ENCODE peak calls at places on chromosomes 7 and 10, in four cellular contexts. One of them, this sample, is unnamed.

GRCh38 chr10:69960606-69961167 is 92.0 kb upstream of the MACROH2A2 start:
- DNase-seq in fibroblast of lung: no peak
- DNase-seq in tibial artery: no peak
- DNase-seq in left ventricle myocardium inferior: no peak
- DNase-seq in this sample: no peak

GRCh38 chr10:36538945-36539586 is 586.3 kb upstream of the ANKRD30A start:
- DNase-seq in fibroblast of lung: peak; percentile 28
- DNase-seq in tibial artery: no peak
- DNase-seq in left ventricle myocardium inferior: no peak
- DNase-seq in this sample: peak; percentile 38

GRCh38 chr7:155825346-155825745 is 13.1 kb upstream of the SHH start:
- DNase-seq in fibroblast of lung: no peak
- DNase-seq in tibial artery: no peak
- DNase-seq in left ventricle myocardium inferior: no peak
- DNase-seq in this sample: no peak

GRCh38 chr7:34728156-34728555 is 70.1 kb downstream of the NPSR1 start:
- DNase-seq in fibroblast of lung: no peak
- DNase-seq in tibial artery: no peak
- DNase-seq in left ventricle myocardium inferior: no peak
- DNase-seq in this sample: no peak

GRCh38 chr10:110456046-110456445 is 41.7 kb upstream of the DUSP5 start:
- DNase-seq in fibroblast of lung: no peak
- DNase-seq in tibial artery: no peak
- DNase-seq in left ventricle myocardium inferior: no peak
- DNase-seq in this sample: no peak

GRCh38 chr7:116284390-116284789 is 74.1 kb downstream of the TES start:
- DNase-seq in fibroblast of lung: peak; percentile 28
- DNase-seq in tibial artery: no peak
- DNase-seq in left ventricle myocardium inferior: no peak
- DNase-seq in this sample: no peak

GRCh38 chr10:123996302-123996701 is 97.1 kb downstream of the CHST15 start:
- DNase-seq in fibroblast of lung: no peak
- DNase-seq in tibial artery: no peak
- DNase-seq in left ventricle myocardium inferior: no peak
- DNase-seq in this sample: no peak

GRCh38 chr7:153675141-153675540 is 377.1 kb upstream of the DPP6 start:
- DNase-seq in fibroblast of lung: no peak
- DNase-seq in tibial artery: no peak
- DNase-seq in left ventricle myocardium inferior: no peak
- DNase-seq in this sample: no peak

GRCh38 chr10:76248781-76249180 is 817.4 kb downstream of the LRMDA start:
- DNase-seq in fibroblast of lung: peak; percentile 34
- DNase-seq in tibial artery: no peak
- DNase-seq in left ventricle myocardium inferior: no peak
- DNase-seq in this sample: no peak

GRCh38 chr10:44125879-44126675 is 258.8 kb downstream of the CXCL12 start:
- DNase-seq in fibroblast of lung: peak; percentile 66
- DNase-seq in tibial artery: peak; percentile 34
- DNase-seq in left ventricle myocardium inferior: no peak
- DNase-seq in this sample: no peak

GRCh38 chr10:126073606-126074005 is 177.2 kb downstream of the FANK1 start:
- DNase-seq in fibroblast of lung: peak; percentile 65
- DNase-seq in tibial artery: no peak
- DNase-seq in left ventricle myocardium inferior: no peak
- DNase-seq in this sample: no peak

GRCh38 chr10:60394444-60394843 is 4.8 kb upstream of the ANK3 start:
- DNase-seq in fibroblast of lung: no peak
- DNase-seq in tibial artery: no peak
- DNase-seq in left ventricle myocardium inferior: no peak
- DNase-seq in this sample: no peak

GRCh38 chr7:112462236-112462635 is 12.0 kb downstream of the IFRD1 start:
- DNase-seq in fibroblast of lung: peak; percentile 88
- DNase-seq in tibial artery: peak; percentile 38
- DNase-seq in left ventricle myocardium inferior: no peak
- DNase-seq in this sample: no peak

GRCh38 chr10:69855346-69856163 is 53.8 kb downstream of the COL13A1 start:
- DNase-seq in fibroblast of lung: no peak
- DNase-seq in tibial artery: no peak
- DNase-seq in left ventricle myocardium inferior: no peak
- DNase-seq in this sample: no peak

GRCh38 chr10:131587976-131588680 is 276.6 kb upstream of the TCERG1L start:
- DNase-seq in fibroblast of lung: no peak
- DNase-seq in tibial artery: no peak
- DNase-seq in left ventricle myocardium inferior: no peak
- DNase-seq in this sample: no peak

GRCh38 chr10:112223725-112224124 is 40.2 kb upstream of the GPAM start:
- DNase-seq in fibroblast of lung: no peak
- DNase-seq in tibial artery: no peak
- DNase-seq in left ventricle myocardium inferior: no peak
- DNase-seq in this sample: no peak

GRCh38 chr7:139034855-139035587 is 821 bp downstream of the ZC3HAV1L start:
- DNase-seq in fibroblast of lung: peak; percentile 32
- DNase-seq in tibial artery: peak; percentile 22
- DNase-seq in left ventricle myocardium inferior: peak; percentile 46
- DNase-seq in this sample: peak; percentile 48

GRCh38 chr7:108442039-108442568 is 14.1 kb downstream of the NRCAM start:
- DNase-seq in fibroblast of lung: no peak
- DNase-seq in tibial artery: no peak
- DNase-seq in left ventricle myocardium inferior: no peak
- DNase-seq in this sample: no peak

GRCh38 chr7:33807779-33808482 is 97.4 kb upstream of the BMPER start:
- DNase-seq in fibroblast of lung: peak; percentile 66
- DNase-seq in tibial artery: no peak
- DNase-seq in left ventricle myocardium inferior: no peak
- DNase-seq in this sample: peak; percentile 48

GRCh38 chr7:50092579-50093411 is at the start of gene ZPBP:
- DNase-seq in fibroblast of lung: peak; percentile 36
- DNase-seq in tibial artery: no peak
- DNase-seq in left ventricle myocardium inferior: peak; percentile 13
- DNase-seq in this sample: peak; percentile 13

GRCh38 chr10:49488056-49488455 is 50.9 kb downstream of the ERCC6 start:
- DNase-seq in fibroblast of lung: no peak
- DNase-seq in tibial artery: no peak
- DNase-seq in left ventricle myocardium inferior: no peak
- DNase-seq in this sample: no peak

GRCh38 chr7:134175724-134176350 is 48.7 kb downstream of the LRGUK start:
- DNase-seq in fibroblast of lung: no peak
- DNase-seq in tibial artery: no peak
- DNase-seq in left ventricle myocardium inferior: no peak
- DNase-seq in this sample: no peak

GRCh38 chr10:49090696-49091338 is 24.5 kb downstream of the VSTM4 start:
- DNase-seq in fibroblast of lung: no peak
- DNase-seq in tibial artery: no peak
- DNase-seq in left ventricle myocardium inferior: no peak
- DNase-seq in this sample: no peak

GRCh38 chr7:92039900-92040299 is 94.4 kb downstream of the CYP51A1 start:
- DNase-seq in fibroblast of lung: no peak
- DNase-seq in tibial artery: no peak
- DNase-seq in left ventricle myocardium inferior: no peak
- DNase-seq in this sample: no peak

GRCh38 chr7:5183899-5184298 is 6.1 kb upstream of the WIPI2 start:
- DNase-seq in fibroblast of lung: no peak
- DNase-seq in tibial artery: no peak
- DNase-seq in left ventricle myocardium inferior: no peak
- DNase-seq in this sample: no peak

GRCh38 chr10:76035728-76036409 is 604.4 kb downstream of the LRMDA start:
- DNase-seq in fibroblast of lung: no peak
- DNase-seq in tibial artery: no peak
- DNase-seq in left ventricle myocardium inferior: no peak
- DNase-seq in this sample: no peak

GRCh38 chr7:114212753-114213439 is 201.7 kb upstream of the FOXP2 start:
- DNase-seq in fibroblast of lung: peak; percentile 11
- DNase-seq in tibial artery: no peak
- DNase-seq in left ventricle myocardium inferior: no peak
- DNase-seq in this sample: no peak

GRCh38 chr10:37125921-37126320 is 523 bp downstream of the ANKRD30A start:
- DNase-seq in fibroblast of lung: no peak
- DNase-seq in tibial artery: no peak
- DNase-seq in left ventricle myocardium inferior: no peak
- DNase-seq in this sample: no peak

GRCh38 chr7:107592361-107593024 is 12.4 kb downstream of the BCAP29 start:
- DNase-seq in fibroblast of lung: peak; percentile 84
- DNase-seq in tibial artery: no peak
- DNase-seq in left ventricle myocardium inferior: no peak
- DNase-seq in this sample: no peak

GRCh38 chr7:92667816-92668540 is 77.8 kb upstream of the FAM133B start:
- DNase-seq in fibroblast of lung: peak; percentile 23
- DNase-seq in tibial artery: no peak
- DNase-seq in left ventricle myocardium inferior: no peak
- DNase-seq in this sample: no peak

GRCh38 chr10:42979730-42980467 is 97.0 kb upstream of the RET start:
- DNase-seq in fibroblast of lung: no peak
- DNase-seq in tibial artery: no peak
- DNase-seq in left ventricle myocardium inferior: no peak
- DNase-seq in this sample: peak; percentile 32

GRCh38 chr10:121368347-121369025 is 229.8 kb downstream of the FGFR2 start:
- DNase-seq in fibroblast of lung: no peak
- DNase-seq in tibial artery: no peak
- DNase-seq in left ventricle myocardium inferior: no peak
- DNase-seq in this sample: no peak

GRCh38 chr10:63666836-63667383 is 145.7 kb downstream of the REEP3 start:
- DNase-seq in fibroblast of lung: peak; percentile 99
- DNase-seq in tibial artery: no peak
- DNase-seq in left ventricle myocardium inferior: no peak
- DNase-seq in this sample: no peak

GRCh38 chr7:150964593-150965111 is 13.5 kb downstream of the KCNH2 start:
- DNase-seq in fibroblast of lung: no peak
- DNase-seq in tibial artery: no peak
- DNase-seq in left ventricle myocardium inferior: peak; percentile 89
- DNase-seq in this sample: peak; percentile 93

GRCh38 chr10:122258136-122259074 is 12.7 kb upstream of the BTBD16 start:
- DNase-seq in fibroblast of lung: peak; percentile 40
- DNase-seq in tibial artery: no peak
- DNase-seq in left ventricle myocardium inferior: no peak
- DNase-seq in this sample: no peak

GRCh38 chr7:98990356-98990755 is 112.0 kb downstream of the TRRAP start:
- DNase-seq in fibroblast of lung: no peak
- DNase-seq in tibial artery: no peak
- DNase-seq in left ventricle myocardium inferior: no peak
- DNase-seq in this sample: no peak

GRCh38 chr10:93485690-93486089 is 3.6 kb upstream of the MYOF start:
- DNase-seq in fibroblast of lung: no peak
- DNase-seq in tibial artery: no peak
- DNase-seq in left ventricle myocardium inferior: no peak
- DNase-seq in this sample: no peak

GRCh38 chr10:8298871-8299570 is 244.5 kb downstream of the GATA3 start:
- DNase-seq in fibroblast of lung: no peak
- DNase-seq in tibial artery: no peak
- DNase-seq in left ventricle myocardium inferior: no peak
- DNase-seq in this sample: no peak

GRCh38 chr10:89235073-89235798 is 16.3 kb downstream of the LIPA start:
- DNase-seq in fibroblast of lung: no peak
- DNase-seq in tibial artery: peak; percentile 68
- DNase-seq in left ventricle myocardium inferior: peak; percentile 59
- DNase-seq in this sample: peak; percentile 80

GRCh38 chr7:103116511-103116910 is 32.4 kb downstream of the NAPEPLD start:
- DNase-seq in fibroblast of lung: no peak
- DNase-seq in tibial artery: no peak
- DNase-seq in left ventricle myocardium inferior: no peak
- DNase-seq in this sample: no peak

GRCh38 chr7:103117016-103117415 is 31.9 kb downstream of the NAPEPLD start:
- DNase-seq in fibroblast of lung: no peak
- DNase-seq in tibial artery: no peak
- DNase-seq in left ventricle myocardium inferior: no peak
- DNase-seq in this sample: no peak

GRCh38 chr7:103119791-103120291 is 29.1 kb downstream of the NAPEPLD start:
- DNase-seq in fibroblast of lung: no peak
- DNase-seq in tibial artery: no peak
- DNase-seq in left ventricle myocardium inferior: no peak
- DNase-seq in this sample: no peak

GRCh38 chr7:103114576-103115008 is 34.3 kb downstream of the NAPEPLD start:
- DNase-seq in fibroblast of lung: no peak
- DNase-seq in tibial artery: no peak
- DNase-seq in left ventricle myocardium inferior: no peak
- DNase-seq in this sample: no peak

GRCh38 chr7:103117465-103117864 is 31.4 kb downstream of the NAPEPLD start:
- DNase-seq in fibroblast of lung: no peak
- DNase-seq in tibial artery: no peak
- DNase-seq in left ventricle myocardium inferior: no peak
- DNase-seq in this sample: no peak
- H3K27ac ChIP-seq in fibroblast of lung: no peak overlapping the region
- H3K27ac ChIP-seq in tibial artery: no peak overlapping the region
- H3K27ac ChIP-seq in left ventricle myocardium inferior: no peak overlapping the region
- H3K27ac ChIP-seq in this sample: no peak overlapping the region

DNA sequence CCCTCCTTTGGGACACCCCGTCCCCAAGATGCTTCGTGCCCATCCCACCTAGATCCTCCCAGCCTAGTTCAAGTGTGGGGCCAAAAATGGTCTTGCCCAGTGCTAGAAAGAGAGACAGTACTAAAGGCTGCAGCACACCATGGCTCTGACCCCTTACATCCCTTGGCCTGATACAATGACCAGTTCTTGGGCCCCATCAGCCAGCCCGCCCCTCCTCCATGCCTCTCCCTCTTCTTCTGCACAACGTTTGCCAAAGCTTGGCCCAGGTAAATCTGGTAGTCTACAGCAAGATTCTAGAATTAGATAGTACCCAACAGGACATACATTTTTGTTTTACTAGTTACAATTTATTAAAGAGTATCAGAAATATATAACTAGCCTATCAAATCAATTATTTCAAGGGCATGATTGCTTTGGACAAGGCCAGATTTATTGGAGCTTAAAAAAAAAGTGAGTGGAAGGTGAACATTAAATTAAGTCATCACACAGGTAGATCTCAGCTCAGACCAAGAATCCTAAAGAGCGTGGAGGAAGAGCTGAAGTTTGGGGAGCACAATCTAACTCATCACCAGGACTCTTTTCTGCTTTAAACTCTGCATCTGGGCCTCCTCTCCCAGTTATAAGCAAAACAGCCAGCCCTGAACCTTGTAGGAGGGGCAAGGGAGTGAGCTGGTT is 69.8 kb downstream of the ZMIZ1 start:
- DNase-seq in fibroblast of lung: no peak
- DNase-seq in tibial artery: no peak
- DNase-seq in left ventricle myocardium inferior: no peak
- DNase-seq in this sample: no peak
- H3K4me3 ChIP-seq in fibroblast of lung: no peak overlapping the region
- H3K4me3 ChIP-seq in tibial artery: no peak overlapping the region
- H3K4me3 ChIP-seq in left ventricle myocardium inferior: peak overlapping the region; percentile 35
- H3K4me3 ChIP-seq in this sample: no peak overlapping the region

GRCh38 chr7:28986028-28986427 is 27.9 kb upstream of the TRIL start:
- DNase-seq in fibroblast of lung: no peak
- DNase-seq in tibial artery: no peak
- DNase-seq in left ventricle myocardium inferior: no peak
- DNase-seq in this sample: no peak
- H3K4me1 ChIP-seq in fibroblast of lung: peaks cover 11% of the 10 kb centered on the region
- H3K4me1 ChIP-seq in tibial artery: no peaks in the 10 kb centered on the region
- H3K4me1 ChIP-seq in left ventricle myocardium inferior: peaks cover 68% of the 10 kb centered on the region
- H3K4me1 ChIP-seq in this sample: peaks cover 16% of the 10 kb centered on the region

DNA sequence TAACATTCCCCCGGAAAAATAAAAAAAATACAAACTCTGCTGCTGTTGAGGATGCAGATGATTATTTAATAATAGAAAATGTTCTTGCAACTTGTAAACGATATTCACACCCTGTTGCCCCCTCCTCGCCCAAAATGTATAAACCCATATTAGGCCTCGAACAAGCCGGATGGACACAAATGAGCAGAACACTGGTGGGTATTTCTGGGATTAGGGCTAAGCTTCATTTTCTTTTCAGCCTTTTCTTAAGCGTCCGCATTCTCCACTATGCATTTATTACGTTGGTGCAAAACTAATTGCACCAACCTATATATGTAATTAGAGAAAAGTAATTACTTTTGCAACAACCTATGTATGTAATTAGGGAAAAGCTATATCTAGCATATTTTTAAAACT is 347 bp upstream of the GNG11 start:
- DNase-seq in fibroblast of lung: peak; percentile 5
- DNase-seq in tibial artery: no peak
- DNase-seq in left ventricle myocardium inferior: no peak
- DNase-seq in this sample: no peak
- H3K27ac ChIP-seq in fibroblast of lung: peak overlapping the region; percentile 79
- H3K27ac ChIP-seq in tibial artery: peak overlapping the region; percentile 91
- H3K27ac ChIP-seq in left ventricle myocardium inferior: peak overlapping the region; percentile 94
- H3K27ac ChIP-seq in this sample: peak overlapping the region; percentile 87